ENCODE peak calls at places on chromosomes 3 and 15, in six cellular contexts. H is CD8-positive, alpha-beta T cell; G is AG09319; V is GM12864; S is cardiac muscle cell; N is BJ. P is an unnamed sample.

GRCh38 chr15:101803676-101804075 is 367 bp downstream of the OR4F6 start:
- DNase-seq in H (no peak), G (no peak), V (no peak), S (no peak), N (no peak), P (no peak)

GRCh38 chr3:45208587-45208986 is 17.5 kb downstream of the TMEM158 start:
- DNase-seq in H (no peak), G (no peak), V (no peak), S (no peak), N (no peak), P (no peak)

GRCh38 chr3:64267774-64268604 is 42.7 kb upstream of the PRICKLE2 start:
- DNase-seq in H (no peak), G (no peak), V (no peak), S (peak), N (no peak), P (no peak)

GRCh38 chr15:76060098-76060989 is 559 bp downstream of the TMEM266 start:
- DNase-seq in H (peak), G (no peak), V (peak), S (no peak), N (no peak), P (peak)

GRCh38 chr3:50515565-50516047 is 12.2 kb upstream of the CACNA2D2 start:
- DNase-seq in H (no peak), G (no peak), V (no peak), S (peak), N (no peak), P (no peak)

GRCh38 chr15:67700023-67700422 is 125.3 kb upstream of the SKOR1 start:
- DNase-seq in H (no peak), G (no peak), V (no peak), S (no peak), N (peak), P (no peak)

GRCh38 chr3:72657666-72658065 is 190.6 kb downstream of the SHQ1 start:
- DNase-seq in H (peak), G (no peak), V (no peak), S (no peak), N (no peak), P (peak)

GRCh38 chr15:28873585-28874139 is 12.1 kb upstream of the APBA2 start:
- DNase-seq in H (peak), G (no peak), V (no peak), S (no peak), N (no peak), P (no peak)

GRCh38 chr3:126654571-126655393 is at the start of gene TXNRD3:
- DNase-seq in H (peak), G (peak), V (no peak), S (peak), N (no peak), P (peak)

GRCh38 chr15:59457103-59457502 is 19.1 kb downstream of the FAM81A start:
- DNase-seq in H (no peak), G (no peak), V (no peak), S (no peak), N (no peak), P (no peak)

GRCh38 chr15:65979316-65979715 is 110.0 kb downstream of the RAB11A start:
- DNase-seq in H (no peak), G (no peak), V (no peak), S (no peak), N (no peak), P (no peak)

GRCh38 chr3:195853036-195853435 is 41.3 kb upstream of the MUC4 start:
- DNase-seq in H (no peak), G (no peak), V (no peak), S (no peak), N (no peak), P (no peak)

GRCh38 chr3:195850857-195851531 is 39.3 kb upstream of the MUC4 start:
- DNase-seq in H (peak), G (peak), V (peak), S (peak), N (peak), P (peak)

GRCh38 chr3:195845483-195845882 is 33.8 kb upstream of the MUC4 start:
- DNase-seq in H (no peak), G (no peak), V (no peak), S (no peak), N (no peak), P (no peak)

GRCh38 chr3:195847061-195847950 is 35.6 kb upstream of the MUC4 start:
- DNase-seq in H (no peak), G (no peak), V (no peak), S (no peak), N (no peak), P (no peak)

DNA sequence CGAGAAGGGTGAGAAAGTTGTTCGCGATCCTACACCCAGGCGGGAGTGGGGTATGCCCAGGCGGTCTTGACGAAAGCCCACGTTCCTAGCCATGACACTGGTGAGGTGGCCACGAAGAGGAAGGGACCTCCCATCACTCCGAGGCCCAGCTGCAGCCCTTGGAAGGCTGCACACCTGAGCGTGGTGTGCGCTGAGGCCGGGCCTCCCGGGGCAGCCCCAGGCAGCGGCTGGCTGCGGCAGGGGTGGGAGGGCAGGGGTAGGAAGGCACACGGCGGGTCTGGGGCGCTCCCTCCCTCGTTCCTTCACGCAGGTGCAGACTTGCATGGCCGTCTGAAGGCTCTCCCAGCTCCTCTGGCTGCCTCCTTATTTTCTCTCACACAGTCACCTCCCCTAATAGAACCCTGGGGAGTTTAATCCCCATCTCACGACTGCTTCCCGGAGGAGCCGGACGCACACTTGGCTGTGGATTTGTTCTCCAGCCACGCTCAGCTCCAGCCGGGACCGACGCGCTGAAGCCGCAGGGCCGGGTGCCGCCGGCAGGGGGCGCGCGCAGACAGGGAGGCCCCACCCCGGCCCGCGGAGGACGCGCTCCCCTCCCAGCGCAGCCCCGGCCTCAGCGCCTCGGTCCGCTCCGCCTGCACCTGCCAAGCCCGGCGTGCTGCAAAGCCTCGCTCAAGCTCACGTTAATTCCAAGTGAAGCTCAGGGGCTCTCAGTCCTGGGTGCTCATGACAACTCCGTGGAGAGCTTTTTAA is 37.8 kb upstream of the MUC4 start:
- DNase-seq in H (no peak), G (no peak), V (no peak), S (peak), N (no peak), P (no peak)
- TF ChIP-seq CTCF in H (no peak), G (no peak), V (no peak), S (peak), N (no peak), P (no peak)

GRCh38 chr15:51765751-51766150 is 14.4 kb downstream of the TMOD2 start:
- DNase-seq in H (no peak), G (no peak), V (no peak), S (no peak), N (no peak), P (no peak)

GRCh38 chr15:51770902-51771301 is 19.5 kb downstream of the TMOD2 start:
- DNase-seq in H (no peak), G (no peak), V (no peak), S (no peak), N (no peak), P (no peak)

GRCh38 chr15:51771773-51772172 is 20.4 kb downstream of the TMOD2 start:
- DNase-seq in H (no peak), G (no peak), V (no peak), S (no peak), N (no peak), P (no peak)

DNA sequence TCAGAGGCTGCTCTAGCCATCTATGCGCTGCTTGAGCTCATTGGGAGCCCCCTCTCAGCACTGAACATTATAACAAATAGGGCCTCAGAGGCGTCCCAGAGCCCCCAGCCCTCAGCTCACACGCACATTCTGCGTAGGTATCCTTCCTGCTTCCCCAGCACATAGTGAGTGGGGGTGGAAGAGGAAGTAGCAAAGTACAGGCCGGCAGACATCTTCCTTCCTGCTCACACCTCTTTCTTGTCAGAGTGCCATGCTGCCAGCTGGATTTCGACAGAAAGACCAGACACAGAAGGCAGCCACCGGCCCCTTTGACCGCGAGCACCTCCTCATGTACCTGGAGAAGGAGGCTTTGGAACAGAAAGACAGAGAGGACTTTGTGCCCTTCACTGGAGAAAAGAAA is 16.6 kb downstream of the TMOD2 start:
- DNase-seq in H (peak), G (no peak), V (no peak), S (no peak), N (no peak), P (no peak)
- TF ChIP-seq CTCF in H (no peak), G (no peak), V (no peak), S (no peak), N (no peak), P (no peak)

GRCh38 chr3:4492240-4493007 is 724 bp upstream of the ITPR1 start:
- DNase-seq in H (peak), G (no peak), V (no peak), S (peak), N (peak), P (peak)
- TF ChIP-seq CTCF in H (no peak), G (no peak), V (no peak), S (peak), N (no peak), P (no peak)

GRCh38 chr3:28853830-28854229 is 427.0 kb upstream of the RBMS3 start:
- DNase-seq in H (no peak), G (no peak), V (no peak), S (no peak), N (no peak), P (no peak)
- TF ChIP-seq CTCF in H (no peak), G (no peak), V (no peak), S (no peak), N (peak), P (no peak)

GRCh38 chr3:55609230-55610100 is 122.4 kb upstream of the WNT5A start:
- DNase-seq in H (no peak), G (no peak), V (no peak), S (no peak), N (no peak), P (no peak)
- TF ChIP-seq CTCF in H (no peak), G (no peak), V (peak), S (no peak), N (no peak), P (no peak)

DNA sequence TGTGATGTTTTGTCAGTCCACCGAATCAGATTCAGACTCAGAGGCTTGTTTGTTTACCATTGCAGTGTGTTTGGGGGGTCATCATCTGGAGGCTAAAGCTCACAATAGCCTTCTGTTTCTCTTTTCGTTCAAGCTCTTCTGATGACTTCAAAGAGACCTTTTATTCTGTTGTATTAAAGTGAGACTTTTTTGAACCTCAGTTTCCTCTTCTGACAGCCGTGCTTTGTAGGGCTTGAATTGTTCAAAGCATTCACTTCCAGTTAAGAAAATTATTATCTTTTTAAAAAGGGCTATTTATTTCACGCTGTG is 1.3 kb downstream of the PXK start:
- DNase-seq in H (no peak), G (no peak), V (no peak), S (no peak), N (no peak), P (no peak)
- TF ChIP-seq CTCF in H (no peak), G (no peak), V (no peak), S (no peak), N (no peak), P (no peak)

GRCh38 chr3:190326930-190327329 is 4.7 kb upstream of the CLDN1 start:
- DNase-seq in H (no peak), G (peak), V (no peak), S (no peak), N (peak), P (no peak)
- TF ChIP-seq CTCF in H (no peak), G (peak), V (no peak), S (peak), N (peak), P (no peak)

GRCh38 chr15:56102401-56102800 is 109.0 kb upstream of the NEDD4 start:
- DNase-seq in H (no peak), G (no peak), V (no peak), S (no peak), N (no peak), P (no peak)
- TF ChIP-seq CTCF in H (no peak), G (no peak), V (no peak), S (no peak), N (no peak), P (no peak)

GRCh38 chr3:49131576-49131975 is 1.3 kb downstream of the LAMB2 start:
- DNase-seq in H (no peak), G (no peak), V (no peak), S (no peak), N (no peak), P (no peak)

GRCh38 chr3:49132073-49132436 is 795 bp downstream of the LAMB2 start:
- DNase-seq in H (no peak), G (no peak), V (no peak), S (no peak), N (no peak), P (no peak)

GRCh38 chr3:49133226-49133951 is 539 bp upstream of the LAMB2 start:
- DNase-seq in H (no peak), G (peak), V (no peak), S (peak), N (peak), P (no peak)

GRCh38 chr3:49131040-49131439 is 1.8 kb downstream of the LAMB2 start:
- DNase-seq in H (no peak), G (no peak), V (no peak), S (no peak), N (no peak), P (no peak)

GRCh38 chr3:49132437-49133225 is at the start of gene LAMB2:
- DNase-seq in H (no peak), G (peak), V (no peak), S (peak), N (peak), P (no peak)
- TF ChIP-seq CTCF in H (no peak), G (peak), V (no peak), S (peak), N (peak), P (no peak)

P was measured in GM13977.